ENCODE peak calls at places on chromosome 19, in eight cellular contexts. K is A549, H is stomach, S is tibial nerve, Z is esophagus squamous epithelium, C is endothelial cell of umbilical vein, B is uterus, J is heart left ventricle. R is an unnamed sample.

GRCh38 chr19:40549007-40549708 is 27.5 kb upstream of the SHKBP1 start:
- DNase-seq in K (peak; percentile 92), H (peak; percentile 72), S (no peak), Z (no peak), C (peak; percentile 42), B (peak; percentile 52), J (peak; percentile 53), R (no peak)

GRCh38 chr19:47155141-47155540 is 24.5 kb downstream of the SAE1 start:
- DNase-seq in K (no peak), H (no peak), S (no peak), Z (no peak), C (no peak), B (no peak), J (peak; percentile 33), R (no peak)

GRCh38 chr19:1238373-1239303 is 833 bp upstream of the CBARP start:
- DNase-seq in K (no peak), H (no peak), S (no peak), Z (no peak), C (no peak), B (no peak), J (no peak), R (no peak)

GRCh38 chr19:41590945-41591344 is 15.0 kb downstream of the CEACAM21 start:
- DNase-seq in K (no peak), H (no peak), S (no peak), Z (no peak), C (no peak), B (no peak), J (no peak), R (no peak)

GRCh38 chr19:14161305-14161704 is 24.9 kb upstream of the ASF1B start:
- DNase-seq in K (no peak), H (no peak), S (no peak), Z (no peak), C (no peak), B (no peak), J (no peak), R (no peak)

GRCh38 chr19:47507924-47508553 is 6.8 kb downstream of the NAPA start:
- DNase-seq in K (no peak), H (no peak), S (no peak), Z (no peak), C (no peak), B (no peak), J (no peak), R (no peak)

GRCh38 chr19:41398603-41399002 is 985 bp downstream of the BCKDHA start:
- DNase-seq in K (no peak), H (no peak), S (no peak), Z (no peak), C (no peak), B (no peak), J (no peak), R (no peak)

GRCh38 chr19:13018037-13018914 is 23.0 kb downstream of the NFIX start:
- DNase-seq in K (no peak), H (peak; percentile 68), S (no peak), Z (no peak), C (peak; percentile 38), B (peak; percentile 86), J (peak; percentile 74), R (no peak)

GRCh38 chr19:10699650-10700335 is 1.4 kb upstream of the QTRT1 start:
- DNase-seq in K (peak; percentile 63), H (peak; percentile 74), S (no peak), Z (no peak), C (peak; percentile 64), B (no peak), J (no peak), R (no peak)

GRCh38 chr19:55606817-55607216 is 1.4 kb downstream of the ZNF865 start:
- DNase-seq in K (no peak), H (no peak), S (no peak), Z (no peak), C (no peak), B (no peak), J (no peak), R (no peak)

GRCh38 chr19:22140356-22140755 is 56.4 kb downstream of the ZNF676 start:
- DNase-seq in K (no peak), H (no peak), S (no peak), Z (no peak), C (no peak), B (no peak), J (no peak), R (no peak)

GRCh38 chr19:33175886-33176669 is 18.1 kb upstream of the LRP3 start:
- DNase-seq in K (peak; percentile 75), H (no peak), S (no peak), Z (peak; percentile 40), C (no peak), B (peak; percentile 43), J (peak; percentile 50), R (peak; percentile 91)

GRCh38 chr19:39430675-39431593 is 4.8 kb downstream of the RPS16 start:
- DNase-seq in K (peak; percentile 100), H (no peak), S (no peak), Z (no peak), C (peak; percentile 99), B (no peak), J (peak; percentile 52), R (no peak)

GRCh38 chr19:48332351-48332661 is 7.0 kb downstream of the EMP3 start:
- DNase-seq in K (no peak), H (no peak), S (no peak), Z (no peak), C (no peak), B (no peak), J (no peak), R (no peak)

GRCh38 chr19:53881482-53882390 is at the start of gene PRKCG:
- DNase-seq in K (peak; percentile 75), H (peak; percentile 60), S (no peak), Z (no peak), C (no peak), B (no peak), J (no peak), R (no peak)

GRCh38 chr19:870963-871401 is 11.5 kb downstream of the CFD start:
- DNase-seq in K (peak; percentile 60), H (no peak), S (no peak), Z (no peak), C (no peak), B (no peak), J (peak; percentile 88), R (no peak)

GRCh38 chr19:36032251-36033104 is at the start of gene CLIP3:
- DNase-seq in K (no peak), H (no peak), S (no peak), Z (no peak), C (peak; percentile 64), B (peak; percentile 81), J (peak; percentile 74), R (no peak)

GRCh38 chr19:48085077-48085476 is 25.5 kb downstream of the PLA2G4C start:
- DNase-seq in K (no peak), H (no peak), S (no peak), Z (no peak), C (no peak), B (no peak), J (no peak), R (no peak)

GRCh38 chr19:14433454-14434156 is 499 bp downstream of the PKN1 start:
- DNase-seq in K (no peak), H (peak; percentile 62), S (no peak), Z (no peak), C (peak; percentile 18), B (peak; percentile 41), J (no peak), R (no peak)

GRCh38 chr19:34494601-34495000 is 13.0 kb downstream of the WTIP start:
- DNase-seq in K (no peak), H (no peak), S (no peak), Z (no peak), C (no peak), B (no peak), J (no peak), R (no peak)

GRCh38 chr19:29561601-29562000 is 35.8 kb downstream of the VSTM2B start:
- DNase-seq in K (no peak), H (no peak), S (no peak), Z (no peak), C (no peak), B (no peak), J (no peak), R (peak; percentile 72)

GRCh38 chr19:57171551-57172081 is 4.3 kb upstream of the DUXA start:
- DNase-seq in K (no peak), H (no peak), S (no peak), Z (no peak), C (no peak), B (peak; percentile 19), J (peak; percentile 73), R (no peak)
- TF ChIP-seq POLR2A in K (no peak), H (no peak), S (no peak), Z (no peak), C (no peak), B (no peak), J (no peak), R (no peak)

DNA sequence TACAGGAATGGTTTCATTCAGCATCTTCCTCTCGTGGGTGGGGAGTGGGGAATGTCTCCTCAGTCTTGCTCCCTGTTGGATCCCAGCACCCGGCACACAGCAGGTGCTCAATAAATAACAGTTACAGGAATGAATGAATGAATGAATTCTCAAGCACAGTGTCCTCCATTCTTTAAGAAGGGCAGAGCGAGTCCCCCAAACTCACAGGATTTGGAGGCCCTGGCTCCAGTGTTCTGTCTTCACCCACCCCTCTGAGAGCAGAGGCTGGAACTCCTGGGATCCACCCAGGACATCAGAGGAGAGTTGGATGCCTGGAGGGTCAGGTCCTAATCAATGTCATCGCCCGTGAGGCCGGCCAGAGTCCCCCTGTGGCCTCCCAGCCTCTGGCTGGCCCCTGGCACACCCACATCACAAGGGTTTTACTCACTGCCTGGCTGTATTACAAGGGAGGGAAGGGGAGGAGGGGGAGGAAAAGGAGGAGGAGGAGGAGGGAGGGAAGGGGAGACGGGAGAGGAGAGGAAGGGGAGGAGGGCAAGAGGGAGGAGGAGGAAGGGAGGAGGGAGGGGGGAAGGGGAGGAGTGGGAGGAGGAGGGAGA is 8.7 kb upstream of the CREB3L3 start:
- DNase-seq in K (peak; percentile 77), H (peak; percentile 32), S (no peak), Z (no peak), C (no peak), B (no peak), J (no peak), R (no peak)
- TF ChIP-seq POLR2A in K (no peak), H (no peak), S (no peak), Z (no peak), C (no peak), B (no peak), J (no peak), R (no peak)

GRCh38 chr19:50181121-50181520 is 18.0 kb upstream of the IZUMO2 start:
- DNase-seq in K (no peak), H (no peak), S (no peak), Z (no peak), C (no peak), B (no peak), J (no peak), R (no peak)
- TF ChIP-seq POLR2A in K (no peak), H (no peak), S (no peak), Z (no peak), C (no peak), B (no peak), J (no peak), R (no peak)

GRCh38 chr19:37468961-37469777 is at the start of gene ZNF570:
- DNase-seq in K (peak; percentile 95), H (peak; percentile 89), S (peak; percentile 73), Z (peak; percentile 39), C (peak; percentile 82), B (peak; percentile 84), J (peak; percentile 93), R (peak; percentile 83)
- TF ChIP-seq POLR2A in K (peak; percentile 49), H (no peak), S (no peak), Z (no peak), C (peak; percentile 62), B (peak; percentile 56), J (peak; percentile 61), R (no peak)